ENCODE peak calls at places on chromosome 6, in five cellular contexts. P is small intestine; M is BJ; C is activated CD8-positive, alpha-beta memory T cell treated with anti-CD3 and anti-CD28 coated beads, Interleukin-2, amount 50 U/mL, for 4 hours; G is GM03348. O is an unnamed sample.

GRCh38 chr6:46648869-46649488 is 3.6 kb downstream of the CYP39A1 start:
- DNase-seq in P (peak; percentile 21), M (no peak), C (no peak), G (no peak), O (no peak)

GRCh38 chr6:133093957-133094356 is 147.2 kb upstream of the EYA4 start:
- DNase-seq in P (no peak), M (no peak), C (no peak), G (no peak), O (no peak)

GRCh38 chr6:144580039-144580438 is 294.9 kb downstream of the UTRN start:
- DNase-seq in P (no peak), M (no peak), C (no peak), G (no peak), O (no peak)

GRCh38 chr6:98653171-98653570 is 181.2 kb upstream of the POU3F2 start:
- DNase-seq in P (no peak), M (no peak), C (no peak), G (no peak), O (no peak)

GRCh38 chr6:93562566-93562965 is 143.2 kb upstream of the EPHA7 start:
- DNase-seq in P (no peak), M (no peak), C (no peak), G (no peak), O (no peak)

GRCh38 chr6:17224056-17224455 is 57.1 kb upstream of the RBM24 start:
- DNase-seq in P (no peak), M (no peak), C (no peak), G (no peak), O (no peak)

GRCh38 chr6:139748353-139749146 is 374.1 kb upstream of the CITED2 start:
- DNase-seq in P (peak; percentile 94), M (no peak), C (no peak), G (no peak), O (no peak)

GRCh38 chr6:2768125-2768524 is 2.9 kb downstream of the WRNIP1 start:
- DNase-seq in P (no peak), M (no peak), C (no peak), G (no peak), O (no peak)

GRCh38 chr6:25913741-25914140 is 16.8 kb downstream of the SLC17A2 start:
- DNase-seq in P (no peak), M (no peak), C (no peak), G (no peak), O (no peak)

GRCh38 chr6:129638055-129639019 is 71.6 kb downstream of the ARHGAP18 start:
- DNase-seq in P (no peak), M (no peak), C (no peak), G (no peak), O (peak; percentile 75)

GRCh38 chr6:111824608-111825337 is 48.5 kb downstream of the FYN start:
- DNase-seq in P (no peak), M (no peak), C (no peak), G (no peak), O (no peak)

GRCh38 chr6:167652701-167653095 is 174.0 kb upstream of the AFDN start:
- DNase-seq in P (no peak), M (no peak), C (no peak), G (no peak), O (no peak)

GRCh38 chr6:6320901-6321300 is 439 bp upstream of the F13A1 start:
- DNase-seq in P (no peak), M (no peak), C (no peak), G (peak; percentile 14), O (no peak)